ENCODE peak calls at places on chromosomes 6 and 20, in ten cellular contexts. C, I, M, V, K, L, A, Y, R and F are unnamed samples.

GRCh38 chr6:85556992-85557668 is 36.5 kb downstream of the SNX14 start:
- DNase-seq in C (no peak), I (no peak), M (no peak), V (no peak), K (no peak), L (no peak), A (no peak), Y (no peak), R (no peak), F (no peak)

GRCh38 chr20:58584881-58585752 is 66.0 kb upstream of the STX16 start:
- DNase-seq in C (peak), I (peak), M (no peak), V (no peak), K (no peak), L (no peak), A (no peak), Y (peak), R (no peak), F (peak)

GRCh38 chr6:99522531-99522930 is 7.3 kb upstream of the USP45 start:
- DNase-seq in C (peak), I (peak), M (no peak), V (peak), K (no peak), L (no peak), A (no peak), Y (peak), R (no peak), F (no peak)

GRCh38 chr20:24959591-24960301 is 10.7 kb downstream of the CST7 start:
- DNase-seq in C (no peak), I (no peak), M (no peak), V (no peak), K (no peak), L (peak), A (no peak), Y (no peak), R (no peak), F (no peak)

GRCh38 chr20:56865055-56865454 is 235.9 kb downstream of the TFAP2C start:
- DNase-seq in C (no peak), I (no peak), M (no peak), V (peak), K (no peak), L (no peak), A (no peak), Y (no peak), R (no peak), F (no peak)

GRCh38 chr6:113654396-113654795 is 202.7 kb upstream of the MARCKS start:
- DNase-seq in C (peak), I (peak), M (peak), V (peak), K (no peak), L (peak), A (no peak), Y (peak), R (no peak), F (no peak)

GRCh38 chr6:3825851-3826581 is 23.2 kb upstream of the FAM50B start:
- DNase-seq in C (peak), I (peak), M (peak), V (peak), K (no peak), L (peak), A (no peak), Y (peak), R (no peak), F (peak)

GRCh38 chr20:40766790-40767529 is 77.9 kb upstream of the MAFB start:
- DNase-seq in C (no peak), I (no peak), M (no peak), V (no peak), K (no peak), L (no peak), A (no peak), Y (no peak), R (no peak), F (no peak)

GRCh38 chr20:12970372-12970821 is 38.4 kb upstream of the SPTLC3 start:
- DNase-seq in C (peak), I (peak), M (no peak), V (peak), K (no peak), L (no peak), A (no peak), Y (peak), R (no peak), F (peak)

GRCh38 chr20:48098099-48098498 is 312.8 kb upstream of the SULF2 start:
- DNase-seq in C (no peak), I (no peak), M (no peak), V (no peak), K (no peak), L (no peak), A (no peak), Y (no peak), R (no peak), F (no peak)

GRCh38 chr20:38673731-38674177 is 50.5 kb upstream of the SLC32A1 start:
- DNase-seq in C (peak), I (peak), M (no peak), V (no peak), K (no peak), L (no peak), A (no peak), Y (peak), R (no peak), F (peak)

GRCh38 chr20:48638546-48638945 is 189.3 kb downstream of the PREX1 start:
- DNase-seq in C (peak), I (peak), M (no peak), V (no peak), K (no peak), L (no peak), A (no peak), Y (peak), R (no peak), F (no peak)

GRCh38 chr20:20491110-20491783 is 123.3 kb downstream of the INSM1 start:
- DNase-seq in C (peak), I (peak), M (no peak), V (peak), K (no peak), L (no peak), A (no peak), Y (peak), R (no peak), F (no peak)

GRCh38 chr6:22041797-22042489 is 254.9 kb downstream of the PRL start:
- DNase-seq in C (peak), I (peak), M (no peak), V (peak), K (no peak), L (no peak), A (no peak), Y (peak), R (no peak), F (no peak)

GRCh38 chr20:34873583-34874093 is 982 bp upstream of the GGT7 start:
- DNase-seq in C (no peak), I (no peak), M (no peak), V (no peak), K (no peak), L (no peak), A (no peak), Y (no peak), R (no peak), F (no peak)

GRCh38 chr20:3784226-3784853 is 2.2 kb downstream of the CENPB start:
- DNase-seq in C (no peak), I (no peak), M (no peak), V (no peak), K (no peak), L (no peak), A (no peak), Y (peak), R (no peak), F (no peak)

GRCh38 chr6:15444881-15445280 is 199.0 kb downstream of the JARID2 start:
- DNase-seq in C (no peak), I (no peak), M (no peak), V (no peak), K (no peak), L (peak), A (no peak), Y (no peak), R (no peak), F (no peak)

GRCh38 chr6:46687619-46688097 is at the start of gene TDRD6:
- DNase-seq in C (no peak), I (no peak), M (no peak), V (no peak), K (no peak), L (no peak), A (no peak), Y (no peak), R (no peak), F (no peak)

GRCh38 chr6:1770435-1770843 is 160.7 kb downstream of the FOXC1 start:
- DNase-seq in C (peak), I (no peak), M (no peak), V (no peak), K (no peak), L (no peak), A (no peak), Y (peak), R (no peak), F (no peak)

GRCh38 chr6:10460096-10460495 is 45.2 kb upstream of the TFAP2A start:
- DNase-seq in C (no peak), I (no peak), M (no peak), V (no peak), K (no peak), L (no peak), A (no peak), Y (no peak), R (no peak), F (no peak)

GRCh38 chr6:143838395-143838794 is 4.7 kb upstream of the LTV1 start:
- DNase-seq in C (no peak), I (peak), M (no peak), V (no peak), K (no peak), L (no peak), A (no peak), Y (no peak), R (no peak), F (no peak)

GRCh38 chr6:41966961-41967311 is 25.3 kb upstream of the CCND3 start:
- DNase-seq in C (peak), I (peak), M (no peak), V (peak), K (no peak), L (no peak), A (no peak), Y (peak), R (no peak), F (peak)